ENCODE peak calls at places on chromosomes 13 and 19, in ten cellular contexts. G is progenitor cell of endocrine pancreas; Y is AG08395; W is activated T-helper 1 cell treated with anti-CD3 and anti-CD28 coated beads, Interleukin-12 subunit alpha, Interleukin-12 subunit beta, Interleukin-2, Interleukin-4 antibody, amounts not matched to agents 30 ng/mL and 10 ng/mL and 1 ng/mL, durations not matched to agents 14 hours and 24 hours and 36 hours; O is stimulated activated CD8-positive, alpha-beta memory T cell treated with anti-CD3 and anti-CD28 coated beads, Interleukin-7, amount 100 ng/mL, for 1 hour; Q is PC-9; P is WTC11; X is activated CD8-positive, alpha-beta T cell treated with anti-CD3 and anti-CD28 coated beads for 36 hours; D is NCI-H1092; T is H9. J is an unnamed sample.

GRCh38 chr13:40470665-40471064 is 195.8 kb downstream of the FOXO1 start:
- DNase-seq in G (no peak), O (no peak), D (no peak), Y (no peak), Q (no peak), W (no peak), T (no peak), P (no peak), X (no peak), J (no peak)

GRCh38 chr13:41268764-41269163 is 5.4 kb upstream of the MTRF1 start:
- DNase-seq in G (no peak), D (no peak), Q (no peak), X (no peak), Y (no peak), T (no peak), O (no peak), W (no peak), P (no peak), J (peak; percentile 67)

GRCh38 chr19:57947419-57948134 is at the start of gene ZNF256:
- DNase-seq in Q (peak; percentile 86), P (peak; percentile 99), D (peak; percentile 93), G (peak; percentile 93), O (peak; percentile 63), Y (peak; percentile 97), W (peak; percentile 78), T (peak; percentile 98), X (peak; percentile 96), J (peak; percentile 79)

GRCh38 chr19:46250057-46250456 is 20.5 kb downstream of the IGFL1 start:
- DNase-seq in Q (no peak), Y (no peak), T (no peak), W (no peak), O (no peak), G (no peak), D (no peak), X (no peak), P (no peak), J (no peak)

GRCh38 chr13:102680842-102681725 is 13.8 kb downstream of the METTL21C start:
- DNase-seq in D (no peak), W (no peak), O (no peak), G (no peak), Q (no peak), X (no peak), T (no peak), Y (peak; percentile 41), P (no peak), J (peak; percentile 37)

GRCh38 chr13:31038834-31039552 is 106.5 kb downstream of the TEX26 start:
- DNase-seq in Q (no peak), X (peak; percentile 51), O (no peak), W (peak; percentile 29), T (no peak), G (no peak), Y (no peak), D (no peak), P (no peak), J (peak; percentile 50)

GRCh38 chr19:9970481-9970880 is 34.2 kb upstream of the OLFM2 start:
- DNase-seq in X (no peak), Q (no peak), T (no peak), P (no peak), Y (no peak), D (no peak), O (no peak), W (no peak), G (no peak), J (no peak)

GRCh38 chr13:89951341-89951740 is 1396.1 kb upstream of the MIR17HG start:
- DNase-seq in Y (no peak), T (no peak), D (no peak), O (no peak), G (no peak), X (no peak), Q (no peak), W (no peak), P (no peak), J (no peak)

GRCh38 chr13:110448230-110448629 is 113.3 kb downstream of the RAB20 start:
- DNase-seq in O (no peak), D (no peak), G (no peak), X (no peak), Y (peak; percentile 29), P (no peak), W (no peak), Q (peak; percentile 96), T (no peak), J (no peak)

GRCh38 chr19:1080360-1081161 is 13.6 kb downstream of the ARHGAP45 start:
- DNase-seq in G (no peak), O (no peak), P (no peak), Y (no peak), T (no peak), Q (no peak), W (no peak), D (no peak), X (peak; percentile 7), J (no peak)

GRCh38 chr13:36082396-36082795 is 48.8 kb downstream of the DCLK1 start:
- DNase-seq in O (no peak), Y (no peak), T (no peak), D (no peak), W (no peak), Q (no peak), P (no peak), X (no peak), G (no peak), J (no peak)

GRCh38 chr13:93882086-93882651 is 597.3 kb downstream of the DCT start:
- DNase-seq in X (no peak), G (no peak), D (no peak), P (no peak), W (no peak), Y (no peak), O (no peak), T (no peak), Q (no peak), J (no peak)

GRCh38 chr19:17358395-17358794 is 18.7 kb downstream of the PLVAP start:
- DNase-seq in T (no peak), G (no peak), W (no peak), Y (peak; percentile 38), O (no peak), D (no peak), X (no peak), P (no peak), Q (no peak), J (no peak)

GRCh38 chr13:34019870-34020269 is 201.9 kb downstream of the RFC3 start:
- DNase-seq in Q (no peak), D (no peak), O (no peak), W (no peak), P (no peak), Y (no peak), X (no peak), G (no peak), T (no peak), J (no peak)

GRCh38 chr13:105105471-105105870 is 1430.0 kb downstream of the EFNB2 start:
- DNase-seq in Y (no peak), P (no peak), Q (no peak), G (no peak), X (no peak), W (no peak), D (no peak), T (no peak), O (no peak), J (no peak)

GRCh38 chr13:51715613-51716012 is 88.3 kb downstream of the DHRS12 start:
- DNase-seq in W (no peak), X (peak; percentile 22), D (no peak), T (no peak), Y (no peak), O (no peak), P (no peak), Q (peak; percentile 54), G (no peak), J (no peak)

GRCh38 chr19:16373079-16373478 is 48.5 kb downstream of the KLF2 start:
- DNase-seq in Y (no peak), D (no peak), P (no peak), W (no peak), T (no peak), G (no peak), X (no peak), Q (no peak), O (no peak), J (no peak)

GRCh38 chr13:42747399-42747873 is 33.9 kb upstream of the FAM216B start:
- DNase-seq in W (no peak), Y (peak; percentile 86), P (no peak), O (no peak), Q (peak; percentile 93), T (no peak), G (no peak), D (no peak), X (no peak), J (no peak)

GRCh38 chr19:11375143-11375948 is 880 bp downstream of the SWSAP1 start:
- DNase-seq in P (peak; percentile 63), X (peak; percentile 91), G (no peak), T (peak; percentile 82), O (no peak), Q (no peak), D (peak; percentile 26), W (peak; percentile 75), Y (no peak), J (peak; percentile 83)

GRCh38 chr13:29369060-29369743 is 226.3 kb downstream of the SLC7A1 start:
- DNase-seq in W (no peak), G (no peak), P (no peak), T (peak; percentile 36), Q (peak; percentile 39), Y (peak; percentile 33), X (peak; percentile 3), O (no peak), D (no peak), J (peak; percentile 79)